ENCODE peak calls at places on chromosomes 12 and 14, in seven cellular contexts. X is heart left ventricle, T is endothelial cell of umbilical vein, W is gastrocnemius medialis, U is adrenal gland, I is endodermal cell, H is IMR-90. L is an unnamed sample.

GRCh38 chr14:28630100-28630499 is 136.5 kb upstream of the FOXG1 start:
- DNase-seq in X (no peak), T (no peak), W (no peak), U (no peak), I (no peak), H (no peak), L (no peak)

GRCh38 chr14:105060751-105061427 is 4.3 kb downstream of the GPR132 start:
- DNase-seq in X (no peak), T (no peak), W (no peak), U (no peak), I (peak; percentile 50), H (no peak), L (no peak)

GRCh38 chr12:32435921-32436710 is 36.8 kb downstream of the FGD4 start:
- DNase-seq in X (no peak), T (peak; percentile 35), W (no peak), U (no peak), I (no peak), H (peak; percentile 40), L (no peak)

GRCh38 chr14:69720912-69721311 is 46.0 kb upstream of the SRSF5 start:
- DNase-seq in X (no peak), T (no peak), W (no peak), U (no peak), I (no peak), H (no peak), L (no peak)

GRCh38 chr12:94101902-94102660 is 46.3 kb upstream of the PLXNC1 start:
- DNase-seq in X (peak; percentile 85), T (peak; percentile 79), W (peak; percentile 75), U (peak; percentile 87), I (peak; percentile 97), H (peak; percentile 82), L (peak; percentile 73)

GRCh38 chr12:1220127-1221092 is 229.4 kb downstream of the ERC1 start:
- DNase-seq in X (peak; percentile 10), T (no peak), W (no peak), U (no peak), I (no peak), H (no peak), L (no peak)

GRCh38 chr14:104158827-104159798 is 20.7 kb downstream of the KIF26A start:
- DNase-seq in X (peak; percentile 51), T (no peak), W (no peak), U (no peak), I (no peak), H (no peak), L (no peak)

GRCh38 chr12:47527816-47528215 is 178.0 kb downstream of the RPAP3 start:
- DNase-seq in X (no peak), T (no peak), W (no peak), U (no peak), I (no peak), H (peak; percentile 30), L (no peak)

GRCh38 chr12:25307818-25308217 is 57.1 kb upstream of the KRAS start:
- DNase-seq in X (no peak), T (no peak), W (no peak), U (no peak), I (no peak), H (peak; percentile 81), L (peak; percentile 41)

GRCh38 chr12:77855548-77855947 is 24.9 kb downstream of the NAV3 start:
- DNase-seq in X (peak; percentile 42), T (no peak), W (no peak), U (no peak), I (peak; percentile 44), H (peak; percentile 2), L (no peak)

GRCh38 chr14:20659813-20660395 is 18.4 kb upstream of the OR6S1 start:
- DNase-seq in X (no peak), T (no peak), W (no peak), U (no peak), I (no peak), H (no peak), L (no peak)

GRCh38 chr14:20656274-20656673 is 14.8 kb upstream of the OR6S1 start:
- DNase-seq in X (no peak), T (no peak), W (no peak), U (no peak), I (no peak), H (no peak), L (no peak)

GRCh38 chr14:20658246-20658645 is 16.8 kb upstream of the OR6S1 start:
- DNase-seq in X (no peak), T (no peak), W (no peak), U (no peak), I (no peak), H (no peak), L (no peak)

GRCh38 chr14:20655851-20656250 is 14.4 kb upstream of the OR6S1 start:
- DNase-seq in X (no peak), T (no peak), W (no peak), U (no peak), I (peak; percentile 58), H (no peak), L (no peak)

GRCh38 chr14:20657216-20658211 is 16.0 kb upstream of the OR6S1 start:
- DNase-seq in X (no peak), T (no peak), W (no peak), U (no peak), I (peak; percentile 96), H (peak; percentile 4), L (no peak)
- H3K27ac ChIP-seq in X (no peak overlapping the region), T (no peak overlapping the region), W (no peak overlapping the region), U (no peak overlapping the region), I (no peak overlapping the region), H (no peak overlapping the region), L (no peak overlapping the region)

DNA sequence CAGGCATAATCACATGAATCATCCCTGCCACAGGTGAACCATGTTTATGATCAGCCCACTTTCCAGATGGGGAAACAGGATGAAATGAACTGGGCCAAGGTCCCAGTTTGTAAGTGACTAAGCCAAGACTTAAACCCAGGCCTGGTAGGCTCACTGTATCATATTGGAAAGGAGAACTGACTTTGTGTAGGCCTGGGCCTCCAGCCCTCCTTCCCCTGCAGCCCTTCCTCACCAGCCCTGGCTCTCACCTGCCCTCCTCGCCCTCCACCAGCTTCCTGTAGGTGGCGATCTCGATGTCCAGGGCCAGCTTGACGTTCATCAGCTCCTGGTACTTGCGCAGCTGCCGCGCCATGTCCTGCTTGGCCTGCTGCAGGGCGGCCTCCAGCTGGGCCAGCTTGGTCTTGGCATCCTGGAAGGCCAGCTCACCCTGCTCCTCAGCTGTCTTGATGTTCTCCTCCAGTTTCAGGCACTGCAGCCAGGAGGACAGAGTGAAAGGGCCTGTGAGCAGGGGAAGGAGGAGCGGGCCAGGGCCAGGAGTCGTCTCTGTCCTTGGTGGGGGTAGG is 19.8 kb downstream of the KRT80 start:
- DNase-seq in X (no peak), T (no peak), W (peak; percentile 81), U (peak; percentile 69), I (peak; percentile 96), H (peak; percentile 68), L (no peak)
- TF ChIP-seq CTCF in X (no peak), T (peak; percentile 19), W (peak; percentile 45), U (no peak), I (peak; percentile 74), H (peak; percentile 36), L (peak; percentile 37)

DNA sequence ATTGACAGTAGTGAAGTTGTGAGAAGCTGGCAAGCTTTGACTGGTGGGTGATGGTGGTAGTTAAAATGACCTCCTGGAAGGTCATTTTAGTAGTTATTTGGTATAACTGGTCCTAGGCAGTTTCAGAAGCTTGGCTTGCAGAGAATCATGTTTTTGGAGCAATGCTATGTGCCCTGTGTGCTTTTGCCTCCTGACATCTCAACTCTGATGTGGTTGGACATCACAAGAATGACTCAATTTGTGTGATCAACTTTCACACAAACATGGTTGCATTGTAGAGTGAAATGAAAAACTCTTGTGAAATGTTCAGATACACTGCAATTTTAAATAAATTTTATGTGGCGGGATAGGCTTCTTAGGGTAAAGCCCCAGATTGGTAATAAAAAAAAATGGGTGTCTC is 8.3 kb upstream of the ABCD2 start:
- DNase-seq in X (no peak), T (no peak), W (no peak), U (no peak), I (no peak), H (no peak), L (no peak)
- H3K4me3 ChIP-seq in X (no peak overlapping the region), T (no peak overlapping the region), W (no peak overlapping the region), U (no peak overlapping the region), I (no peak overlapping the region), H (no peak overlapping the region), L (no peak overlapping the region)

GRCh38 chr14:61460853-61461611 is 139.7 kb downstream of the PRKCH start:
- DNase-seq in X (no peak), T (peak; percentile 60), W (no peak), U (peak; percentile 61), I (no peak), H (peak; percentile 26), L (no peak)

GRCh38 chr14:61458766-61459165 is 137.4 kb downstream of the PRKCH start:
- DNase-seq in X (no peak), T (no peak), W (no peak), U (no peak), I (no peak), H (no peak), L (no peak)

GRCh38 chr14:61459229-61459628 is 137.8 kb downstream of the PRKCH start:
- DNase-seq in X (no peak), T (no peak), W (no peak), U (no peak), I (no peak), H (no peak), L (no peak)

GRCh38 chr14:61461808-61462275 is 140.5 kb downstream of the PRKCH start:
- DNase-seq in X (no peak), T (peak; percentile 80), W (no peak), U (no peak), I (peak; percentile 65), H (peak; percentile 77), L (peak; percentile 64)

DNA sequence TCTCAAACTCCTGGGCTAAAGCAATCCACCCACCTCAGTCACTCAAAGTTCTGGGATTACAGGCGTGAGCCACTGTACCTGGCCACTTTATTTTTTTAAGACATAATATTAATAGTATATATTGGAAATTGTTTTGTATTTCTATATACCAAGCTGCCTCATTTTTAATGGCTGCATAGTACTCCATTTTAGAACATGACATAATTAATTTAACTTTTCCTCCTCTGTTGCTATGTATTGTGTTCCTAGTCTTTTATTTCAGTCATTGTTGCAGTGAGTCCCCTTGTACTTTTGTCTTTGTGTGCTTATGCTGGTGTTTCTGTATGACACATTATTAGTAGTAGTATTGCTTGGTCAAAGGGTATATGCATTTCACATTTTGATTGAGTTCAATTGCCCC is 138.7 kb downstream of the PRKCH start:
- DNase-seq in X (no peak), T (no peak), W (no peak), U (no peak), I (no peak), H (no peak), L (no peak)
- H3K27ac ChIP-seq in X (no peak overlapping the region), T (no peak overlapping the region), W (no peak overlapping the region), U (no peak overlapping the region), I (no peak overlapping the region), H (no peak overlapping the region), L (no peak overlapping the region)

GRCh38 chr12:121648458-121649028 is 20.9 kb downstream of the MORN3 start:
- DNase-seq in X (no peak), T (no peak), W (no peak), U (no peak), I (peak; percentile 52), H (no peak), L (no peak)

GRCh38 chr12:121652767-121653497 is 16.5 kb downstream of the MORN3 start:
- DNase-seq in X (no peak), T (no peak), W (no peak), U (no peak), I (no peak), H (no peak), L (no peak)

GRCh38 chr12:121649403-121649802 is 20.1 kb downstream of the MORN3 start:
- DNase-seq in X (no peak), T (no peak), W (no peak), U (no peak), I (no peak), H (no peak), L (no peak)

GRCh38 chr12:121651381-121651780 is 18.1 kb downstream of the MORN3 start:
- DNase-seq in X (no peak), T (no peak), W (no peak), U (no peak), I (no peak), H (no peak), L (no peak)

GRCh38 chr12:121649819-121650353 is 19.6 kb downstream of the MORN3 start:
- DNase-seq in X (no peak), T (no peak), W (no peak), U (no peak), I (peak; percentile 88), H (no peak), L (no peak)
- TF ChIP-seq CTCF in X (no peak), T (no peak), W (no peak), U (no peak), I (no peak), H (no peak), L (no peak)